ENCODE peak calls at places on chromosomes 7 and 10, in four cellular contexts. One of them, this sample, is unnamed.

GRCh38 chr10:49627644-49628247 is 13.9 kb downstream of the CHAT start:
- DNase-seq in substantia nigra: no peak
- DNase-seq in Caco-2: no peak
- DNase-seq in erythroblast: no peak
- DNase-seq in this sample: peak

GRCh38 chr7:28068811-28069216 is 111.8 kb downstream of the JAZF1 start:
- DNase-seq in erythroblast: no peak
- DNase-seq in substantia nigra: no peak
- DNase-seq in Caco-2: no peak
- DNase-seq in this sample: no peak

GRCh38 chr10:131722525-131723264 is 178.1 kb upstream of the PPP2R2D start:
- DNase-seq in substantia nigra: no peak
- DNase-seq in erythroblast: no peak
- DNase-seq in Caco-2: no peak
- DNase-seq in this sample: peak

GRCh38 chr10:66925896-66926719 is at the start of gene LRRTM3:
- DNase-seq in erythroblast: peak
- DNase-seq in substantia nigra: peak
- DNase-seq in Caco-2: peak
- DNase-seq in this sample: no peak

GRCh38 chr10:126131338-126131737 is 235.0 kb downstream of the FANK1 start:
- DNase-seq in substantia nigra: no peak
- DNase-seq in erythroblast: no peak
- DNase-seq in Caco-2: no peak
- DNase-seq in this sample: no peak

GRCh38 chr10:11286261-11286989 is 268.8 kb downstream of the CELF2 start:
- DNase-seq in Caco-2: no peak
- DNase-seq in erythroblast: no peak
- DNase-seq in substantia nigra: no peak
- DNase-seq in this sample: no peak

GRCh38 chr7:92135100-92135429 is 788 bp upstream of the CYP51A1 start:
- DNase-seq in erythroblast: peak
- DNase-seq in Caco-2: peak
- DNase-seq in substantia nigra: no peak
- DNase-seq in this sample: no peak

GRCh38 chr10:68231916-68232315 is at the start of gene ATOH7:
- DNase-seq in erythroblast: no peak
- DNase-seq in substantia nigra: peak
- DNase-seq in Caco-2: no peak
- DNase-seq in this sample: no peak